ENCODE peak calls at places on chromosome 9, in six cellular contexts. E, B, N, I, J and V are unnamed samples.
A peak's percentile ranks its signal among the peaks of the same experiment; 100 is the strongest.

GRCh38 chr9:116099821-116100220 is 53.8 kb upstream of the PAPPA start:
- DNase-seq in E (no peak), B (no peak), N (no peak), I (no peak), J (no peak), V (no peak)

GRCh38 chr9:137296214-137297059 is 5.6 kb downstream of the NRARP start:
- DNase-seq in E (no peak), B (no peak), N (no peak), I (no peak), J (no peak), V (no peak)

GRCh38 chr9:70015099-70015498 is 28.5 kb upstream of the MAMDC2 start:
- DNase-seq in E (no peak), B (no peak), N (no peak), I (no peak), J (no peak), V (no peak)

GRCh38 chr9:93509084-93509483 is 55.7 kb upstream of the FAM120AOS start:
- DNase-seq in E (no peak), B (no peak), N (no peak), I (no peak), J (no peak), V (no peak)

GRCh38 chr9:6937209-6937608 is 179.4 kb downstream of the KDM4C start:
- DNase-seq in E (no peak), B (no peak), N (no peak), I (no peak), J (no peak), V (no peak)

GRCh38 chr9:3719286-3719685 is 193.5 kb upstream of the RFX3 start:
- DNase-seq in E (no peak), B (no peak), N (no peak), I (no peak), J (no peak), V (no peak)

GRCh38 chr9:89080193-89080592 is 88.9 kb downstream of the S1PR3 start:
- DNase-seq in E (no peak), B (no peak), N (no peak), I (no peak), J (no peak), V (no peak)

GRCh38 chr9:89525673-89526374 is 27.9 kb upstream of the SEMA4D start:
- DNase-seq in E (no peak), B (no peak), N (no peak), I (no peak), J (no peak), V (no peak)

GRCh38 chr9:91047529-91047928 is 245.9 kb downstream of the SYK start:
- DNase-seq in E (peak; percentile 71), B (no peak), N (no peak), I (no peak), J (no peak), V (no peak)